ENCODE peak calls at places on chromosomes 5 and 9, in six cellular contexts. K, T, U, O, F and P are unnamed samples.

GRCh38 chr5:600551-601541 is 11.3 kb upstream of the CEP72 start:
- DNase-seq in K (no peak), O (no peak), F (no peak), T (no peak), U (no peak), P (no peak)

GRCh38 chr5:34674226-34674625 is 18.1 kb downstream of the RAI14 start:
- DNase-seq in K (no peak), F (no peak), O (no peak), T (no peak), U (peak; percentile 94), P (no peak)

GRCh38 chr5:171242521-171242920 is 66.5 kb upstream of the TLX3 start:
- DNase-seq in O (no peak), F (no peak), U (no peak), K (no peak), T (no peak), P (no peak)

GRCh38 chr5:61535828-61536227 is 203.8 kb downstream of the ZSWIM6 start:
- DNase-seq in K (no peak), F (no peak), T (no peak), O (no peak), U (no peak), P (no peak)

GRCh38 chr9:128322342-128323191 is at the start of the genes COQ4 and TRUB2:
- DNase-seq in F (peak; percentile 92), O (peak; percentile 94), T (peak; percentile 93), U (peak; percentile 97), K (peak; percentile 96), P (peak; percentile 90)

GRCh38 chr5:41370482-41370881 is 139.9 kb downstream of the PLCXD3 start:
- DNase-seq in F (no peak), K (no peak), O (no peak), U (no peak), T (no peak), P (no peak)

GRCh38 chr9:12426198-12426864 is 266.9 kb upstream of the TYRP1 start:
- DNase-seq in T (no peak), O (no peak), F (peak; percentile 14), K (peak; percentile 24), U (peak; percentile 2), P (peak; percentile 4)

GRCh38 chr5:98365126-98365525 is 408.3 kb upstream of the RGMB start:
- DNase-seq in F (no peak), T (no peak), K (no peak), U (no peak), O (no peak), P (no peak)

GRCh38 chr5:10018670-10019069 is 231.0 kb downstream of the ATPSCKMT start:
- DNase-seq in K (peak; percentile 58), O (no peak), T (no peak), F (no peak), U (peak; percentile 86), P (no peak)

GRCh38 chr5:41883940-41884339 is 13.7 kb upstream of the OXCT1 start:
- DNase-seq in K (no peak), U (no peak), F (no peak), O (no peak), T (no peak), P (no peak)

GRCh38 chr9:27619743-27620142 is 46.5 kb upstream of the C9orf72 start:
- DNase-seq in K (no peak), U (no peak), O (no peak), T (no peak), F (no peak), P (no peak)

GRCh38 chr5:134582281-134582680 is 50.3 kb downstream of the SAR1B start:
- DNase-seq in K (no peak), F (no peak), T (no peak), U (no peak), O (no peak), P (no peak)

GRCh38 chr5:94893404-94894145 is 275.1 kb downstream of the SLF1 start:
- DNase-seq in F (peak; percentile 50), T (no peak), U (peak; percentile 26), O (no peak), K (peak; percentile 12), P (peak; percentile 2)

GRCh38 chr5:57442080-57442839 is 40.4 kb downstream of the ACTBL2 start:
- DNase-seq in F (no peak), T (no peak), U (peak; percentile 97), O (no peak), K (peak; percentile 14), P (no peak)

GRCh38 chr5:56669534-56670483 is 145.5 kb upstream of the MAP3K1 start:
- DNase-seq in T (no peak), F (no peak), U (no peak), O (peak; percentile 98), K (no peak), P (peak; percentile 9)

GRCh38 chr5:56126487-56127179 is 106.5 kb downstream of the ANKRD55 start:
- DNase-seq in O (no peak), K (peak; percentile 22), T (no peak), F (no peak), U (peak; percentile 58), P (no peak)

GRCh38 chr9:134919316-134919715 is 1.6 kb upstream of the FCN1 start:
- DNase-seq in U (no peak), F (no peak), O (no peak), T (no peak), K (no peak), P (no peak)

GRCh38 chr5:174533771-174534221 is 190.6 kb upstream of the MSX2 start:
- DNase-seq in T (no peak), O (no peak), K (peak; percentile 50), U (peak; percentile 87), F (no peak), P (no peak)

GRCh38 chr9:1712861-1713260 is 302.3 kb upstream of the SMARCA2 start:
- DNase-seq in F (no peak), O (no peak), T (no peak), U (no peak), K (no peak), P (no peak)

GRCh38 chr5:158801286-158801685 is 298.4 kb downstream of the EBF1 start:
- DNase-seq in O (no peak), K (no peak), F (no peak), T (no peak), U (no peak), P (no peak)

GRCh38 chr9:71249729-71250317 is 128.4 kb upstream of the TRPM3 start:
- DNase-seq in T (peak; percentile 5), K (peak; percentile 73), U (peak; percentile 74), F (peak; percentile 57), O (peak; percentile 63), P (peak; percentile 62)

GRCh38 chr5:111787006-111787405 is 30.0 kb upstream of the NREP start:
- DNase-seq in K (no peak), O (no peak), F (no peak), U (no peak), T (no peak), P (no peak)

GRCh38 chr5:28548856-28549255 is 1510.5 kb upstream of the CDH9 start:
- DNase-seq in O (no peak), F (no peak), T (no peak), K (no peak), U (peak; percentile 32), P (no peak)

DNA sequence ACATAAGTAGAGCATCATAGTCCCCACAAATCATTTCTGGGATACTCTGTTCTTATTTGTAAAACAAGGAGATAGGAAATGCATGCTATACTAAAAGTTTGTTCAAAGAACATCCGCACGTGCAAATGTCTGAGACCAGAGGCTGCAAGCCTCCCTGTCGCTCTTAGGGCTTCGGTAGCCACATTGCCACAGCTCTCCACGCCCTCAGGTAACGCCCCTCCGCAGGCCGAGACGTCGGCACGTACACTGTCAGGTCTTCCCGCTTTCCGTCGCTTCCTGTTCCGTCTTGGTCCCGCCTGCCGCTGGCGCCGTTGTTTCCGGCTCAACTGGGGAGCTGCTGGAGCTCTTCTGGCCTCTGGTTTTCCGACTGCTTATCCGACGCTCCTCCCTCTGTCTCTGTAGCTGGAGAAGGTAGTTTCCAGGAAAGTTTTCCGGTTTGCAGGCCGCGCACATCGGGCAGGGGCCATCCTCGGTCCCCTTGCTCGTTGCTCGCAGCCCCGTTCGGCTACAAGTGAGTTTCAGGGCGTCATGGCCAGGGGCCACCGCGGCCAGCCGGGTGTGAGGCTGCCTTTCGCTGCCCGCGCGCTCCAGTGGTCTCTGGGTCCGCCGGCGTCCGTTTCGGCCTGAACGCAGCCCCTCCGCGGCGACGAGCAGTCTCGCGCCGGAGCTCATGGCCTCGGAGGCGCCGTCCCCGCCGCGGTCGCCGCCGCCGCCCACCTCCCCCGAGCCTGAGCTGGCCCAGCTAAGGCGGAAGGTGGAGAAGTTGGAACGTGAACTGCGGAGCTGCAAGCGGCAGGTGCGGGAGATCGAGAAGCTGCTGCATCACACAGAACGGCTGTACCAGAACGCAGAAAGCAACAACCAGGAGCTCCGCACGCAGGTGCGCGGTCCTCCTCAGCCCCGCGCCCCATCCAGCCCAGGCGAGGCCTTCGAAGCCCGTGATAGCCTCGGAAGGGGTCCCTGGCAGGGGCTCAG is at the start of gene AGGF1:
- DNase-seq in T (peak; percentile 95), U (peak; percentile 94), F (peak; percentile 56), K (peak; percentile 96), O (peak; percentile 94), P (peak; percentile 94)
- H3K4me3 ChIP-seq in T (peak within 1 kb of the TSS; percentile 94), U (peak within 1 kb of the TSS; percentile 94), F (peak within 1 kb of the TSS; percentile 93), K (peak within 1 kb of the TSS; percentile 82), O (peak within 1 kb of the TSS; percentile 85), P (peak within 1 kb of the TSS; percentile 88)

DNA sequence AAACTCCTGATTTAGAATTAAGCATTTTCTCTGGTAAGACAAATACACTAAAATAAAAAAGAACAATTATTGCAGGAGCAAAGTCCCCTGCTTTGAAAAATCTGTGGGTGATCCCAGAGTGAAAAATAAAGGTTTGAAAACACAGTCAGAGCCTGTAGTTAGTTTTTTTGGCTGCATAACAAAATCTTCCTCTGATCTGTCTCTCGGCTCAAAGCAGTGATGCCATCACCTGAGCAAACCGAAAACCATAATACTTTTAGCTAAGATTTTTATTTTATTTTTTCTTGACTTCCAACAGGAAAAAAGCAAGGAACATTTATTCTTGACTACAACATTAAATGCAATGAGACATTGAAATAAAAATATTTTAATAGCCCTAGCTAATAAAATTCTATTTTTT is 1.2 kb downstream of the CDH18 start:
- DNase-seq in U (no peak), O (no peak), K (no peak), T (no peak), F (no peak), P (no peak)
- H3K4me3 ChIP-seq in U (no peak overlapping the region), O (no peak overlapping the region), K (no peak overlapping the region), T (no peak overlapping the region), F (no peak overlapping the region), P (no peak overlapping the region)

DNA sequence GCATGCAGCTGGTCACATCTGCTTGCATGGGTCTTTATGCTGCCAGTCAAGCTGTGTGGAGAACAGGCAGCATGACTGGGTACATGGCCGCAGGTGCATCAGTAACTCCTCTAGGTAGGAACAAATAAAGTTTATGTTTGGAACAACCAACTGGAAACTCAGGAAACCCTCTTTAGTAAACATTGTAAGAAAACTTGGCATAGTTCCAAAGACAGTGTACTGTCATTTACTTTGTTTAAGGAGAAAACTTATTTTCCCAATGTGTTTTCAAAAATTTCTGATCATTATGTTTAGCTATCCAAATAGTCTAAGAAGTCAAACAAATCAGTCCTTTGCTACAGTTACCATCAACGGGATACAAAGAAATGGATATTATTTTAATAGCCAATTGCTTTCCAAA is 386.0 kb downstream of the CHSY3 start:
- DNase-seq in O (no peak), T (no peak), K (no peak), U (no peak), F (no peak), P (no peak)
- H3K4me3 ChIP-seq in O (no peak overlapping the region), T (no peak overlapping the region), K (no peak overlapping the region), U (no peak overlapping the region), F (no peak overlapping the region), P (no peak overlapping the region)

DNA sequence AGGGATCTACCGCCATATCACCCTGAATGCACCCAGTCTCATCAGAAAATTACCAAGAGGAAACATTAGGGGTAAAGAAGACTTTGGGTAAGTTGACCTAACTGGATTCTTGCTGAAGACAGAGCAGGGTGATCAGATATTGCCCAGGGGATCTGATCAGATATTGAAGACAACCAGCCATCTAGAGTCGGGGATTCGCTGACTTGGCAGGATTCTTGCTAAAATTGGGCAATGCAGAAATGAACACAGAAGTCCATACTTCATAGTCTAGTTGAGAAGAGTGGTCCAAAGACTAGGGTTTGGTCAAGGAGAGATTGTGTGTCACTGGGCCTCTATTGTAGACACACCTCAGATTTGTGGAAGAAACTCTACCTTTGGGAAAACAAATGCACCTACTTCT is 107.2 kb downstream of the SV2C start:
- DNase-seq in T (no peak), U (no peak), O (no peak), F (no peak), K (no peak), P (no peak)
- H3K4me3 ChIP-seq in T (no peak overlapping the region), U (no peak overlapping the region), O (no peak overlapping the region), F (no peak overlapping the region), K (no peak overlapping the region), P (no peak overlapping the region)